ENCODE peak calls at places on chromosomes 3 and 15, in eight cellular contexts. I is activated naive CD4-positive, alpha-beta T cell; G is stimulated activated CD8-positive, alpha-beta memory T cell treated with anti-CD3 and anti-CD28 coated beads, Interleukin-4, amount 100 ng/mL, for 4 hours; W is stimulated activated CD4-positive, alpha-beta T cell treated with anti-CD3 and anti-CD28 coated beads, Interleukin-4, amount 100 ng/mL, for 4 hours; L is epithelial cell of proximal tubule; F is DMS79; X is right atrium auricular region; J is iPS-NIHi11. N is an unnamed sample.

GRCh38 chr3:54223063-54223462 is 100.7 kb downstream of the CACNA2D3 start:
- DNase-seq in I (no peak), G (no peak), W (no peak), L (no peak), F (no peak), X (no peak), J (no peak), N (no peak)

GRCh38 chr3:124851136-124851535 is 36.0 kb downstream of the ITGB5 start:
- DNase-seq in I (no peak), G (no peak), W (no peak), L (no peak), F (no peak), X (no peak), J (no peak), N (no peak)

GRCh38 chr3:112776000-112776399 is 70.7 kb downstream of the CD200R1L start:
- DNase-seq in I (no peak), G (no peak), W (no peak), L (peak; percentile 13), F (no peak), X (no peak), J (no peak), N (no peak)

GRCh38 chr3:119695480-119695879 is 7.3 kb upstream of the CFAP91 start:
- DNase-seq in I (no peak), G (no peak), W (no peak), L (no peak), F (no peak), X (no peak), J (no peak), N (no peak)

GRCh38 chr3:16319723-16320122 is 54.7 kb downstream of the OXNAD1 start:
- DNase-seq in I (no peak), G (no peak), W (no peak), L (no peak), F (no peak), X (no peak), J (no peak), N (no peak)

GRCh38 chr3:143389388-143389787 is 269.8 kb downstream of the CHST2 start:
- DNase-seq in I (no peak), G (no peak), W (no peak), L (no peak), F (no peak), X (no peak), J (no peak), N (no peak)

GRCh38 chr3:134666466-134666865 is 15.6 kb upstream of the KY start:
- DNase-seq in I (no peak), G (no peak), W (no peak), L (no peak), F (no peak), X (no peak), J (no peak), N (no peak)

GRCh38 chr3:11080492-11080891 is 73.8 kb upstream of the HRH1 start:
- DNase-seq in I (no peak), G (no peak), W (no peak), L (no peak), F (no peak), X (no peak), J (no peak), N (peak; percentile 51)

GRCh38 chr3:11455977-11456376 is 183.8 kb downstream of the ATG7 start:
- DNase-seq in I (no peak), G (no peak), W (no peak), L (no peak), F (no peak), X (no peak), J (no peak), N (no peak)

GRCh38 chr15:72737723-72738122 is 45.8 kb downstream of the ADPGK start:
- DNase-seq in I (no peak), G (no peak), W (no peak), L (no peak), F (no peak), X (no peak), J (no peak), N (no peak)

N was measured in PC-9.